ENCODE peak calls at places on chromosomes 6 and 20, in four cellular contexts. One of them, this sample, is unnamed.

GRCh38 chr6:76594109-76594508 is 521.6 kb upstream of the IMPG1 start:
- DNase-seq in A549: no peak
- DNase-seq in HepG2: no peak
- DNase-seq in transverse colon: no peak
- DNase-seq in this sample: no peak

GRCh38 chr6:151087861-151088598 is 151.7 kb upstream of the AKAP12 start:
- DNase-seq in A549: peak; percentile 27
- DNase-seq in transverse colon: no peak
- DNase-seq in HepG2: peak; percentile 21
- DNase-seq in this sample: no peak

GRCh38 chr20:8050117-8050837 is 30.7 kb upstream of the TMX4 start:
- DNase-seq in A549: no peak
- DNase-seq in transverse colon: no peak
- DNase-seq in HepG2: no peak
- DNase-seq in this sample: no peak

GRCh38 chr20:35491823-35492222 is 36.4 kb downstream of the CEP250 start:
- DNase-seq in A549: no peak
- DNase-seq in HepG2: no peak
- DNase-seq in transverse colon: no peak
- DNase-seq in this sample: no peak

GRCh38 chr6:116697475-116697874 is 16.5 kb downstream of the KPNA5 start:
- DNase-seq in transverse colon: no peak
- DNase-seq in HepG2: no peak
- DNase-seq in A549: no peak
- DNase-seq in this sample: no peak

GRCh38 chr6:125598422-125598821 is 151.0 kb upstream of the HEY2 start:
- DNase-seq in A549: peak; percentile 36
- DNase-seq in transverse colon: peak; percentile 27
- DNase-seq in HepG2: no peak
- DNase-seq in this sample: no peak

GRCh38 chr6:98958791-98959190 is 11.0 kb upstream of the FBXL4 start:
- DNase-seq in transverse colon: no peak
- DNase-seq in HepG2: no peak
- DNase-seq in A549: no peak
- DNase-seq in this sample: no peak

GRCh38 chr6:52537001-52537753 is 39.7 kb downstream of the TRAM2 start:
- DNase-seq in HepG2: no peak
- DNase-seq in transverse colon: no peak
- DNase-seq in A549: no peak
- DNase-seq in this sample: no peak

GRCh38 chr6:42007286-42007685 is 43.0 kb upstream of the TAF8 start:
- DNase-seq in A549: no peak
- DNase-seq in transverse colon: no peak
- DNase-seq in HepG2: no peak
- DNase-seq in this sample: no peak

GRCh38 chr6:148342146-148343027 is at the start of gene SASH1:
- DNase-seq in transverse colon: peak; percentile 71
- DNase-seq in A549: peak; percentile 72
- DNase-seq in HepG2: peak; percentile 96
- DNase-seq in this sample: peak; percentile 92

GRCh38 chr6:106037060-106037459 is 49.1 kb upstream of the PRDM1 start:
- DNase-seq in transverse colon: no peak
- DNase-seq in A549: no peak
- DNase-seq in HepG2: no peak
- DNase-seq in this sample: no peak

GRCh38 chr6:133730881-133731280 is 158.0 kb upstream of the TCF21 start:
- DNase-seq in A549: no peak
- DNase-seq in transverse colon: no peak
- DNase-seq in HepG2: no peak
- DNase-seq in this sample: no peak

GRCh38 chr20:62578294-62578897 is 63.9 kb upstream of the SLCO4A1 start:
- DNase-seq in HepG2: peak; percentile 24
- DNase-seq in transverse colon: no peak
- DNase-seq in A549: peak; percentile 55
- DNase-seq in this sample: no peak
- TF ChIP-seq CTCF in HepG2: peak; percentile 19
- TF ChIP-seq CTCF in transverse colon: no peak
- TF ChIP-seq CTCF in A549: no peak
- TF ChIP-seq CTCF in this sample: no peak

DNA sequence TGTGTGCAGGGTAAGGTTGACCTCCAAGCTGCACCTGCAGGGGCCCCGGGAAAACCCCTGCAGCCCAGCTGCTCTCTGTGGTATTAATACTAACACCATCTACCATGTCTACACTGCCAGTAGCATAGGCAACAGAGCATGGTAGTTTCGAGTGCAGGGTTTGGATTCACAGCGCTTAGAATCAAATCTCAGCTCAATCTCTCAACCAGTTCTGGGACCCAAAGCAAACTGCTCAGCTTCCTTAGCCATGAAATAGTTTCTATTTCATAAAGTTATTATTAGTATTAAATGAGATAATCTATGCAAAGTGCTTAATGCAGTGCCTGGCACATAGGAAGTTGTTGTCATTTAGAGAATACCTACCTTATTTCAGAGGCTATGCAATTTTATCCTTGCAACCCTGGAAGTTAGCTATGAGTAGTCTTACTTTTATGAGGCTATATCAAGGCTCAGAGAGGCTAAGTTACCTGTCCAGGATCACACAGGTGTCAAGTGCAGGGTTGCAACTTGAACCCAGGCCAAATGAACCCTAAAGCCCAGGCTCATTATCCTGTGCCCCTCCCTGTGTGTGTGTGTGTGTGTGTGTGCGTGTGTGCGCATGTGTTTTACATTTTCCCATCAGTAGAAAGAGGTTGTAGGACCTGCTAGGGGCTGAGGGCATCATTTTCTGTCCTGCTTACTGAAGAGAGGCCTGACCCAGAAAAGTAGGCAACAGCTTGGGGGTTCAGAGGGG is 27.6 kb upstream of the MRPS18A start:
- DNase-seq in A549: no peak
- DNase-seq in transverse colon: peak; percentile 65
- DNase-seq in HepG2: no peak
- DNase-seq in this sample: no peak
- TF ChIP-seq POLR2A in A549: no peak
- TF ChIP-seq POLR2A in transverse colon: no peak
- TF ChIP-seq POLR2A in HepG2: no peak
- TF ChIP-seq POLR2A in this sample: no peak

GRCh38 chr6:96743496-96743895 is 93.8 kb downstream of the GPR63 start:
- DNase-seq in HepG2: no peak
- DNase-seq in A549: no peak
- DNase-seq in transverse colon: no peak
- DNase-seq in this sample: no peak

DNA sequence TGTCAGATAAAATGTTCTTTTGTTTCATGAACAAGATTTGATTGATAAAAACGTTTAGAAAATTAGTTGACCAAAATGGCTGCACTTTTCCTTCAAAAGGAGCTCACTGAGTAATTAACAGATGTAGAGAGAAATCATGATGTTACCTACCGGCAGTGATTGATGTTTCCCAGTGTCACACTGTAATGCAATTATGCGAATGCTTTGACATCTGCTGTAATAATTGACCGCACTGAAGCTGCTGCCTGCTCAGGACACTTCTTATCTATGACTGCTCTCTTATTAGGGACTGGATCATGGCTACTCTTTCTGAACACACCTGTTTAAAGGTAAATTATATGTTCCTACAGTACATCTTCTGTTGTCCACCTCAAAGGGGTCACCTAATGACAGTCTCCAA is 94.6 kb downstream of the GPR63 start:
- DNase-seq in HepG2: no peak
- DNase-seq in A549: no peak
- DNase-seq in transverse colon: no peak
- DNase-seq in this sample: no peak
- TF ChIP-seq EP300 in HepG2: no peak
- TF ChIP-seq EP300 in A549: no peak
- TF ChIP-seq EP300 in transverse colon: no peak
- TF ChIP-seq EP300 in this sample: no peak

GRCh38 chr20:41081276-41081814 is 52.7 kb downstream of the TOP1 start:
- DNase-seq in transverse colon: no peak
- DNase-seq in HepG2: no peak
- DNase-seq in A549: no peak
- DNase-seq in this sample: no peak

GRCh38 chr20:41079066-41079465 is 50.4 kb downstream of the TOP1 start:
- DNase-seq in A549: no peak
- DNase-seq in HepG2: no peak
- DNase-seq in transverse colon: no peak
- DNase-seq in this sample: no peak

GRCh38 chr20:41080866-41081265 is 52.2 kb downstream of the TOP1 start:
- DNase-seq in transverse colon: no peak
- DNase-seq in A549: no peak
- DNase-seq in HepG2: no peak
- DNase-seq in this sample: no peak

GRCh38 chr20:41076776-41077175 is 48.2 kb downstream of the TOP1 start:
- DNase-seq in A549: no peak
- DNase-seq in transverse colon: no peak
- DNase-seq in HepG2: no peak
- DNase-seq in this sample: no peak

DNA sequence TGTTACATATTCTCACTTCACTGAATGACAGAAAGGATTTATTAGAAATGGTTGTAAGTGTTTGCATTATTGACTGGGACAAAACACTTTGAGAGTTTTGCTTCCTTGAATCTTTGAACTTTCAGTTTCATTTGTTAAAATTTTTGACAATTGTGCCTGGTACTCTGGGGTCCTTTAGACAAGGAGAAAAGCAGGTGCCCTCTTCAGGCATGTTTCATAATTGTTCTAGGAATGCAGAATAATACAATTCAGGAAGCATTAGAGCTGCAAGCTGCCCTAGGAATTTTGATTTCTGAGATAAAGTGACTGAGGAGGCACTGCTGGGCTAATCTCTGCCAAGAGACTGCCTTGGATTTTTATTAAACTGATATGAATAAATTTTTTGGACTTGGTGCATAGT is 49.7 kb downstream of the TOP1 start:
- DNase-seq in transverse colon: no peak
- DNase-seq in A549: peak; percentile 38
- DNase-seq in HepG2: peak; percentile 77
- DNase-seq in this sample: no peak
- TF ChIP-seq CTCF in transverse colon: peak; percentile 29
- TF ChIP-seq CTCF in A549: peak; percentile 53
- TF ChIP-seq CTCF in HepG2: peak; percentile 59
- TF ChIP-seq CTCF in this sample: peak; percentile 58

DNA sequence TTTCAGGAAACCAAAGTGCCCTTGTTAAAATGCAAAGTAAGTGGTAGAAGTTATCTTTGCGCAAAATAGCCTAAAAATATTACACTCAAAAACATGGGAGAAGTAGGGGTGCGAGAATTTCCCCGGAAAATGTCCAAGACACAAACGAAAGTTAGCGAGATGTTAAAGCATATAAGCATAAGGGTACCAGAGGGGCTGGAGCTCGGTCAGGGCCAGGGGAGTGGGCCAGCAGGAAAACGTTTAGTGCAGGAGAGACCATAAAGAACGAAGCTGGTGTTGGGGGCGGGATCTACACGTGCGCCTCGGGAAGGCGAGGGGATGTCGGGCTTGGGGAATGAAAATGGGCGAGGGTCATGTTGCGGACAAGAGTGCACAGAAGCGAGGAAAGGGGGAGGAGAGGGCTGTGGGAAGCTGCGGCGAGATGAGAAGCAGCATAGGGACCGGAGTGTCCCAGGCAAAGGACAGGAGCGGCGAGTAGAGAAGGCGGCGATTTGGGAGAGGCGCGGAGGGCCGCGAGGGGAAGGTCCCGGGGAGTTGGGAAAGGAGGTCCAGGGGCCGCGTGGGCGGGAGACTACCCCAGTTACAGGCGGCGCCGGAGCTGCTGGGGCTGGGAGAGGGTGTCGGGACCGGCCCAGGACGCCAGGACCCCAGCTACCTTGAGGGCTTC is 600 bp downstream of the XPO5 start:
- DNase-seq in A549: no peak
- DNase-seq in HepG2: peak; percentile 40
- DNase-seq in transverse colon: peak; percentile 36
- DNase-seq in this sample: peak; percentile 92
- TF ChIP-seq POLR2A in A549: no peak
- TF ChIP-seq POLR2A in HepG2: no peak
- TF ChIP-seq POLR2A in transverse colon: no peak
- TF ChIP-seq POLR2A in this sample: no peak

DNA sequence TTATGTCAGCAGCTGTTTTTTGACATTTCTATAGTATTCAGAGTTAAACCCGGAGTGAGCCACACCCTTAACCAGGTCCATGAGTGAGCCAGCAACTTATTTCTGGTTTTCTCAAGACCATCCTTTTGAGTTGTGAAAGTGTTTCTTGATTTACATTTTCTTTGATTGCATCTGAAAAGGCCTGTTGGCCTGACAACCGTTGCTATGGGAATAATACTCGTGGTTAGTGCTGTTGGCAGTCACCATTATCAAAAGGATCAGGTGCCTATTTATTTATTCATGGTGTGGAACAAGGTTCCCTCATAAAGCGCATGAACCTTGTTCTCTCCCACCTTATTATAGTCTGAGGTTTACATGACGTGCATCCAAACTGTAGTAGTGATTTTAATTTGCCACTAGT is 91.2 kb downstream of the DTD1 start:
- DNase-seq in transverse colon: no peak
- DNase-seq in A549: peak; percentile 16
- DNase-seq in HepG2: no peak
- DNase-seq in this sample: no peak
- TF ChIP-seq EP300 in transverse colon: no peak
- TF ChIP-seq EP300 in A549: no peak
- TF ChIP-seq EP300 in HepG2: no peak
- TF ChIP-seq EP300 in this sample: no peak

GRCh38 chr6:92806254-92806653 is 613.1 kb downstream of the EPHA7 start:
- DNase-seq in HepG2: no peak
- DNase-seq in A549: no peak
- DNase-seq in transverse colon: no peak
- DNase-seq in this sample: no peak

DNA sequence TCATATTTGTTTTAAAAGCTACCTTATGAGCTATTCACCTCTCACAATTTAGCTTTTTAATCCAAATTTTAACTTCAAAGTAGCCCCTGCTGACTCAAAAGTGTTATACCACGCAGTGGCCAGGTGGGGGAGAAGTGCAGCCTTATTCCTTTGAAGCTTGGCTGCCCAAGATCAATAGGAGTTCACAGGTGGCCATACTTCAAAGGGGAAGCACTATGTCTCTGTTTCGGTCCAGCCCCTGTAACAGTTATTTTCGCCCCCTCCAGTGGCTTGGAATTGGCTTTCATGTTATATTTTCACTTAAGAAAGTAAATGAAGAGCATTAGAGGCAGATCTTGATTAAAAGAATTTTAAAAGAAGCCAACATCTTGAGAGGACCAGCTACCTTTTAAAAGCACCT is 608.4 kb downstream of the EPHA7 start:
- DNase-seq in A549: peak; percentile 10
- DNase-seq in transverse colon: no peak
- DNase-seq in HepG2: peak; percentile 40
- DNase-seq in this sample: no peak
- TF ChIP-seq CTCF in A549: no peak
- TF ChIP-seq CTCF in transverse colon: peak; percentile 32
- TF ChIP-seq CTCF in HepG2: peak; percentile 64
- TF ChIP-seq CTCF in this sample: peak; percentile 64

GRCh38 chr20:6160736-6161135 is 37.9 kb upstream of the FERMT1 start:
- DNase-seq in A549: no peak
- DNase-seq in HepG2: no peak
- DNase-seq in transverse colon: no peak
- DNase-seq in this sample: no peak
- TF ChIP-seq POLR2A in A549: no peak
- TF ChIP-seq POLR2A in HepG2: no peak
- TF ChIP-seq POLR2A in transverse colon: no peak
- TF ChIP-seq POLR2A in this sample: no peak

This sample was measured in esophagus muscularis mucosa.